ENCODE peak calls at places on chromosomes 4 and X, in six cellular contexts. One of them, this sample, is unnamed.

GRCh38 chrX:2548731-2549423 is 48.1 kb upstream of the DHRSX start:
- DNase-seq in IMR-90: no peak
- DNase-seq in thyroid gland: no peak
- DNase-seq in fibroblast of lung: no peak
- DNase-seq in left lung: no peak
- DNase-seq in SK-N-SH: no peak
- DNase-seq in this sample: no peak

GRCh38 chr4:14069871-14070270 is 442.3 kb upstream of the BOD1L1 start:
- DNase-seq in IMR-90: no peak
- DNase-seq in thyroid gland: no peak
- DNase-seq in fibroblast of lung: no peak
- DNase-seq in left lung: no peak
- DNase-seq in SK-N-SH: no peak
- DNase-seq in this sample: no peak

GRCh38 chrX:133215747-133216146 is 2.4 kb downstream of the TFDP3 start:
- DNase-seq in IMR-90: peak
- DNase-seq in thyroid gland: peak
- DNase-seq in fibroblast of lung: peak
- DNase-seq in left lung: no peak
- DNase-seq in SK-N-SH: peak
- DNase-seq in this sample: no peak

GRCh38 chrX:14922437-14922836 is 49.2 kb downstream of the MOSPD2 start:
- DNase-seq in IMR-90: peak
- DNase-seq in thyroid gland: no peak
- DNase-seq in fibroblast of lung: peak
- DNase-seq in left lung: no peak
- DNase-seq in SK-N-SH: no peak
- DNase-seq in this sample: no peak

GRCh38 chr4:141132689-141133145 is 552 bp downstream of the RNF150 start:
- DNase-seq in IMR-90: peak
- DNase-seq in thyroid gland: peak
- DNase-seq in fibroblast of lung: peak
- DNase-seq in left lung: peak
- DNase-seq in SK-N-SH: peak
- DNase-seq in this sample: peak

GRCh38 chrX:39577206-39577605 is 520.6 kb downstream of the BCOR start:
- DNase-seq in IMR-90: no peak
- DNase-seq in thyroid gland: peak
- DNase-seq in fibroblast of lung: peak
- DNase-seq in left lung: no peak
- DNase-seq in SK-N-SH: no peak
- DNase-seq in this sample: no peak

GRCh38 chr4:23877758-23878229 is 12.1 kb downstream of the PPARGC1A start:
- DNase-seq in IMR-90: peak
- DNase-seq in thyroid gland: no peak
- DNase-seq in fibroblast of lung: peak
- DNase-seq in left lung: no peak
- DNase-seq in SK-N-SH: no peak
- DNase-seq in this sample: no peak

GRCh38 chr4:174496631-174497442 is 25.5 kb downstream of the HPGD start:
- DNase-seq in IMR-90: no peak
- DNase-seq in thyroid gland: no peak
- DNase-seq in fibroblast of lung: no peak
- DNase-seq in left lung: no peak
- DNase-seq in SK-N-SH: no peak
- DNase-seq in this sample: no peak

GRCh38 chr4:138911903-138912713 is 103.5 kb upstream of the NOCT start:
- DNase-seq in IMR-90: no peak
- DNase-seq in thyroid gland: peak
- DNase-seq in fibroblast of lung: no peak
- DNase-seq in left lung: no peak
- DNase-seq in SK-N-SH: peak
- DNase-seq in this sample: peak

GRCh38 chr4:155703486-155704227 is 37.0 kb downstream of the GUCY1A1 start:
- DNase-seq in IMR-90: peak
- DNase-seq in thyroid gland: no peak
- DNase-seq in fibroblast of lung: peak
- DNase-seq in left lung: no peak
- DNase-seq in SK-N-SH: no peak
- DNase-seq in this sample: no peak

GRCh38 chrX:119252716-119253115 is 16.6 kb downstream of the PGRMC1 start:
- DNase-seq in IMR-90: no peak
- DNase-seq in thyroid gland: no peak
- DNase-seq in fibroblast of lung: no peak
- DNase-seq in left lung: no peak
- DNase-seq in SK-N-SH: no peak
- DNase-seq in this sample: no peak

GRCh38 chr4:158042591-158043030 is 130.2 kb downstream of the GASK1B start:
- DNase-seq in IMR-90: peak
- DNase-seq in thyroid gland: no peak
- DNase-seq in fibroblast of lung: peak
- DNase-seq in left lung: no peak
- DNase-seq in SK-N-SH: no peak
- DNase-seq in this sample: no peak

GRCh38 chrX:154840856-154841255 is 6.4 kb upstream of the SMIM9 start:
- DNase-seq in IMR-90: peak
- DNase-seq in thyroid gland: no peak
- DNase-seq in fibroblast of lung: peak
- DNase-seq in left lung: no peak
- DNase-seq in SK-N-SH: peak
- DNase-seq in this sample: no peak

GRCh38 chr4:140308366-140309123 is 64.9 kb upstream of the SCOC start:
- DNase-seq in IMR-90: peak
- DNase-seq in thyroid gland: no peak
- DNase-seq in fibroblast of lung: peak
- DNase-seq in left lung: no peak
- DNase-seq in SK-N-SH: no peak
- DNase-seq in this sample: no peak

GRCh38 chr4:137993232-137993631 is 248.9 kb downstream of the SLC7A11 start:
- DNase-seq in IMR-90: no peak
- DNase-seq in thyroid gland: no peak
- DNase-seq in fibroblast of lung: no peak
- DNase-seq in left lung: no peak
- DNase-seq in SK-N-SH: no peak
- DNase-seq in this sample: no peak

GRCh38 chrX:140710710-140711109 is 1.2 kb downstream of the LINC00632 start:
- DNase-seq in IMR-90: no peak
- DNase-seq in thyroid gland: no peak
- DNase-seq in fibroblast of lung: peak
- DNase-seq in left lung: no peak
- DNase-seq in SK-N-SH: peak
- DNase-seq in this sample: no peak

GRCh38 chr4:167032876-167033275 is 201.4 kb downstream of the SPOCK3 start:
- DNase-seq in IMR-90: peak
- DNase-seq in thyroid gland: no peak
- DNase-seq in fibroblast of lung: peak
- DNase-seq in left lung: no peak
- DNase-seq in SK-N-SH: no peak
- DNase-seq in this sample: no peak

GRCh38 chrX:84320606-84321005 is 132.6 kb upstream of the RPS6KA6 start:
- DNase-seq in IMR-90: peak
- DNase-seq in thyroid gland: no peak
- DNase-seq in fibroblast of lung: peak
- DNase-seq in left lung: no peak
- DNase-seq in SK-N-SH: no peak
- DNase-seq in this sample: no peak

GRCh38 chr4:11039494-11040142 is 355.1 kb upstream of the CLNK start:
- DNase-seq in IMR-90: no peak
- DNase-seq in thyroid gland: no peak
- DNase-seq in fibroblast of lung: no peak
- DNase-seq in left lung: no peak
- DNase-seq in SK-N-SH: no peak
- DNase-seq in this sample: no peak

GRCh38 chrX:41661366-41662095 is 27.2 kb upstream of the GPR34 start:
- DNase-seq in IMR-90: peak
- DNase-seq in thyroid gland: no peak
- DNase-seq in fibroblast of lung: peak
- DNase-seq in left lung: no peak
- DNase-seq in SK-N-SH: no peak
- DNase-seq in this sample: no peak

GRCh38 chr4:7857238-7857701 is 82.4 kb downstream of the AFAP1 start:
- DNase-seq in IMR-90: peak
- DNase-seq in thyroid gland: peak
- DNase-seq in fibroblast of lung: peak
- DNase-seq in left lung: no peak
- DNase-seq in SK-N-SH: no peak
- DNase-seq in this sample: no peak

GRCh38 chr4:157204634-157205244 is 15.8 kb upstream of the GRIA2 start:
- DNase-seq in IMR-90: peak
- DNase-seq in thyroid gland: peak
- DNase-seq in fibroblast of lung: no peak
- DNase-seq in left lung: peak
- DNase-seq in SK-N-SH: peak
- DNase-seq in this sample: peak

GRCh38 chrX:47380268-47380667 is 9.9 kb downstream of the ZNF157 start:
- DNase-seq in IMR-90: no peak
- DNase-seq in thyroid gland: no peak
- DNase-seq in fibroblast of lung: no peak
- DNase-seq in left lung: no peak
- DNase-seq in SK-N-SH: no peak
- DNase-seq in this sample: no peak

GRCh38 chr4:3376266-3376665 is 65.5 kb upstream of the HGFAC start:
- DNase-seq in IMR-90: no peak
- DNase-seq in thyroid gland: no peak
- DNase-seq in fibroblast of lung: no peak
- DNase-seq in left lung: peak
- DNase-seq in SK-N-SH: no peak
- DNase-seq in this sample: no peak

GRCh38 chrX:10506781-10507180 is 113.6 kb downstream of the MID1 start:
- DNase-seq in IMR-90: no peak
- DNase-seq in thyroid gland: no peak
- DNase-seq in fibroblast of lung: no peak
- DNase-seq in left lung: no peak
- DNase-seq in SK-N-SH: no peak
- DNase-seq in this sample: no peak

GRCh38 chr4:31045724-31046318 is 325.7 kb downstream of the PCDH7 start:
- DNase-seq in IMR-90: peak
- DNase-seq in thyroid gland: peak
- DNase-seq in fibroblast of lung: peak
- DNase-seq in left lung: no peak
- DNase-seq in SK-N-SH: no peak
- DNase-seq in this sample: no peak

GRCh38 chr4:85968945-85969830 is 390.7 kb downstream of the MAPK10 start:
- DNase-seq in IMR-90: peak
- DNase-seq in thyroid gland: no peak
- DNase-seq in fibroblast of lung: peak
- DNase-seq in left lung: no peak
- DNase-seq in SK-N-SH: peak
- DNase-seq in this sample: no peak

GRCh38 chr4:6601661-6602250 is 26.8 kb downstream of the MAN2B2 start:
- DNase-seq in IMR-90: no peak
- DNase-seq in thyroid gland: no peak
- DNase-seq in fibroblast of lung: no peak
- DNase-seq in left lung: no peak
- DNase-seq in SK-N-SH: no peak
- DNase-seq in this sample: no peak

GRCh38 chrX:16278927-16279326 is 111.6 kb downstream of the MAGEB17 start:
- DNase-seq in IMR-90: no peak
- DNase-seq in thyroid gland: peak
- DNase-seq in fibroblast of lung: no peak
- DNase-seq in left lung: no peak
- DNase-seq in SK-N-SH: no peak
- DNase-seq in this sample: no peak

GRCh38 chrX:23699636-23700194 is 32.4 kb downstream of the PRDX4 start:
- DNase-seq in IMR-90: peak
- DNase-seq in thyroid gland: no peak
- DNase-seq in fibroblast of lung: peak
- DNase-seq in left lung: no peak
- DNase-seq in SK-N-SH: no peak
- DNase-seq in this sample: no peak

GRCh38 chr4:122577808-122578781 is 42.8 kb downstream of the IL21 start:
- DNase-seq in IMR-90: peak
- DNase-seq in thyroid gland: peak
- DNase-seq in fibroblast of lung: peak
- DNase-seq in left lung: no peak
- DNase-seq in SK-N-SH: peak
- DNase-seq in this sample: no peak

GRCh38 chr4:93827272-93827947 is 1.1 kb upstream of the ATOH1 start:
- DNase-seq in IMR-90: no peak
- DNase-seq in thyroid gland: no peak
- DNase-seq in fibroblast of lung: no peak
- DNase-seq in left lung: no peak
- DNase-seq in SK-N-SH: peak
- DNase-seq in this sample: no peak
- TF ChIP-seq CTCF in IMR-90: no peak
- TF ChIP-seq CTCF in thyroid gland: no peak
- TF ChIP-seq CTCF in fibroblast of lung: no peak
- TF ChIP-seq CTCF in left lung: no peak
- TF ChIP-seq CTCF in SK-N-SH: no peak
- TF ChIP-seq CTCF in this sample: no peak

GRCh38 chr4:80184053-80184790 is 13.1 kb upstream of the PRDM8 start:
- DNase-seq in IMR-90: peak
- DNase-seq in thyroid gland: peak
- DNase-seq in fibroblast of lung: peak
- DNase-seq in left lung: peak
- DNase-seq in SK-N-SH: peak
- DNase-seq in this sample: peak

GRCh38 chr4:80186666-80187065 is 10.6 kb upstream of the PRDM8 start:
- DNase-seq in IMR-90: no peak
- DNase-seq in thyroid gland: no peak
- DNase-seq in fibroblast of lung: no peak
- DNase-seq in left lung: no peak
- DNase-seq in SK-N-SH: no peak
- DNase-seq in this sample: no peak

GRCh38 chr4:80187677-80188076 is 9.6 kb upstream of the PRDM8 start:
- DNase-seq in IMR-90: no peak
- DNase-seq in thyroid gland: no peak
- DNase-seq in fibroblast of lung: no peak
- DNase-seq in left lung: no peak
- DNase-seq in SK-N-SH: no peak
- DNase-seq in this sample: no peak

GRCh38 chr4:80184791-80185756 is 12.2 kb upstream of the PRDM8 start:
- DNase-seq in IMR-90: no peak
- DNase-seq in thyroid gland: no peak
- DNase-seq in fibroblast of lung: peak
- DNase-seq in left lung: peak
- DNase-seq in SK-N-SH: no peak
- DNase-seq in this sample: no peak

GRCh38 chr4:80185787-80186548 is 11.3 kb upstream of the PRDM8 start:
- DNase-seq in IMR-90: peak
- DNase-seq in thyroid gland: no peak
- DNase-seq in fibroblast of lung: peak
- DNase-seq in left lung: no peak
- DNase-seq in SK-N-SH: no peak
- DNase-seq in this sample: no peak
- H3K4me3 ChIP-seq in IMR-90: peak
- H3K4me3 ChIP-seq in thyroid gland: no peak
- H3K4me3 ChIP-seq in fibroblast of lung: peak
- H3K4me3 ChIP-seq in left lung: no peak
- H3K4me3 ChIP-seq in SK-N-SH: no peak
- H3K4me3 ChIP-seq in this sample: no peak

GRCh38 chrX:121308276-121308805 is 260.9 kb downstream of the GLUD2 start:
- DNase-seq in IMR-90: no peak
- DNase-seq in thyroid gland: peak
- DNase-seq in fibroblast of lung: peak
- DNase-seq in left lung: no peak
- DNase-seq in SK-N-SH: peak
- DNase-seq in this sample: no peak
- TF ChIP-seq CTCF in IMR-90: no peak
- TF ChIP-seq CTCF in thyroid gland: peak
- TF ChIP-seq CTCF in fibroblast of lung: no peak
- TF ChIP-seq CTCF in left lung: no peak
- TF ChIP-seq CTCF in SK-N-SH: peak
- TF ChIP-seq CTCF in this sample: peak

GRCh38 chrX:153333271-153333670 is 682 bp upstream of the ZNF275 start:
- DNase-seq in IMR-90: peak
- DNase-seq in thyroid gland: no peak
- DNase-seq in fibroblast of lung: peak
- DNase-seq in left lung: no peak
- DNase-seq in SK-N-SH: no peak
- DNase-seq in this sample: no peak
- H3K4me3 ChIP-seq in IMR-90: peak
- H3K4me3 ChIP-seq in thyroid gland: no peak
- H3K4me3 ChIP-seq in fibroblast of lung: peak
- H3K4me3 ChIP-seq in left lung: no peak
- H3K4me3 ChIP-seq in SK-N-SH: peak
- H3K4me3 ChIP-seq in this sample: peak

This sample was measured in upper lobe of right lung.